ENCODE peak calls at places on chromosomes 13 and 19, in six cellular contexts. One of them, this sample, is unnamed.
A peak's percentile ranks its signal among the peaks of the same experiment; 100 is the strongest.

GRCh38 chr13:114256547-114256946 is 21.9 kb downstream of the CDC16 start:
- DNase-seq in pancreas: no peak
- DNase-seq in heart right ventricle: no peak
- DNase-seq in endothelial cell: no peak
- DNase-seq in D721Med: no peak
- DNase-seq in omental fat pad: no peak
- DNase-seq in this sample: no peak

GRCh38 chr13:84574851-84575250 is 692.6 kb upstream of the SLITRK1 start:
- DNase-seq in pancreas: no peak
- DNase-seq in heart right ventricle: no peak
- DNase-seq in endothelial cell: no peak
- DNase-seq in D721Med: no peak
- DNase-seq in omental fat pad: no peak
- DNase-seq in this sample: no peak

GRCh38 chr13:57739089-57739488 is 107.5 kb downstream of the PCDH17 start:
- DNase-seq in pancreas: no peak
- DNase-seq in heart right ventricle: no peak
- DNase-seq in endothelial cell: no peak
- DNase-seq in D721Med: no peak
- DNase-seq in omental fat pad: no peak
- DNase-seq in this sample: no peak

GRCh38 chr13:71625183-71625582 is 241.8 kb downstream of the DACH1 start:
- DNase-seq in pancreas: no peak
- DNase-seq in heart right ventricle: no peak
- DNase-seq in endothelial cell: no peak
- DNase-seq in D721Med: no peak
- DNase-seq in omental fat pad: no peak
- DNase-seq in this sample: no peak

GRCh38 chr13:79776538-79776937 is 295.6 kb downstream of the NDFIP2 start:
- DNase-seq in pancreas: no peak
- DNase-seq in heart right ventricle: no peak
- DNase-seq in endothelial cell: no peak
- DNase-seq in D721Med: no peak
- DNase-seq in omental fat pad: no peak
- DNase-seq in this sample: no peak

GRCh38 chr13:40982772-40983171 is 36.3 kb downstream of the ELF1 start:
- DNase-seq in pancreas: no peak
- DNase-seq in heart right ventricle: no peak
- DNase-seq in endothelial cell: peak; percentile 33
- DNase-seq in D721Med: no peak
- DNase-seq in omental fat pad: no peak
- DNase-seq in this sample: peak; percentile 73

GRCh38 chr19:18438331-18439024 is 545 bp upstream of the ISYNA1 start:
- DNase-seq in pancreas: peak; percentile 89
- DNase-seq in heart right ventricle: peak; percentile 77
- DNase-seq in endothelial cell: no peak
- DNase-seq in D721Med: no peak
- DNase-seq in omental fat pad: no peak
- DNase-seq in this sample: peak; percentile 76

GRCh38 chr13:20182231-20182846 is 10.4 kb downstream of the GJB2 start:
- DNase-seq in pancreas: no peak
- DNase-seq in heart right ventricle: no peak
- DNase-seq in endothelial cell: peak; percentile 61
- DNase-seq in D721Med: peak; percentile 60
- DNase-seq in omental fat pad: no peak
- DNase-seq in this sample: no peak

GRCh38 chr13:85411608-85412007 is 387.6 kb downstream of the SLITRK6 start:
- DNase-seq in pancreas: no peak
- DNase-seq in heart right ventricle: no peak
- DNase-seq in endothelial cell: no peak
- DNase-seq in D721Med: no peak
- DNase-seq in omental fat pad: no peak
- DNase-seq in this sample: no peak

GRCh38 chr19:4182082-4182926 is at the start of the genes ANKRD24 and SIRT6:
- DNase-seq in pancreas: peak; percentile 99
- DNase-seq in heart right ventricle: peak; percentile 97
- DNase-seq in endothelial cell: peak; percentile 93
- DNase-seq in D721Med: peak; percentile 97
- DNase-seq in omental fat pad: peak; percentile 77
- DNase-seq in this sample: peak; percentile 97

GRCh38 chr13:78409172-78409571 is 194.2 kb downstream of the POU4F1 start:
- DNase-seq in pancreas: no peak
- DNase-seq in heart right ventricle: no peak
- DNase-seq in endothelial cell: no peak
- DNase-seq in D721Med: no peak
- DNase-seq in omental fat pad: no peak
- DNase-seq in this sample: no peak

GRCh38 chr13:49533011-49533410 is 37.3 kb downstream of the PHF11 start:
- DNase-seq in pancreas: no peak
- DNase-seq in heart right ventricle: no peak
- DNase-seq in endothelial cell: no peak
- DNase-seq in D721Med: no peak
- DNase-seq in omental fat pad: no peak
- DNase-seq in this sample: no peak

GRCh38 chr13:49530452-49530851 is 34.7 kb downstream of the PHF11 start:
- DNase-seq in pancreas: no peak
- DNase-seq in heart right ventricle: no peak
- DNase-seq in endothelial cell: no peak
- DNase-seq in D721Med: no peak
- DNase-seq in omental fat pad: no peak
- DNase-seq in this sample: no peak

GRCh38 chr13:49532593-49532992 is 36.8 kb downstream of the PHF11 start:
- DNase-seq in pancreas: no peak
- DNase-seq in heart right ventricle: no peak
- DNase-seq in endothelial cell: no peak
- DNase-seq in D721Med: no peak
- DNase-seq in omental fat pad: no peak
- DNase-seq in this sample: no peak

GRCh38 chr13:49536144-49536873 is 40.6 kb downstream of the PHF11 start:
- DNase-seq in pancreas: no peak
- DNase-seq in heart right ventricle: no peak
- DNase-seq in endothelial cell: no peak
- DNase-seq in D721Med: no peak
- DNase-seq in omental fat pad: no peak
- DNase-seq in this sample: no peak

DNA sequence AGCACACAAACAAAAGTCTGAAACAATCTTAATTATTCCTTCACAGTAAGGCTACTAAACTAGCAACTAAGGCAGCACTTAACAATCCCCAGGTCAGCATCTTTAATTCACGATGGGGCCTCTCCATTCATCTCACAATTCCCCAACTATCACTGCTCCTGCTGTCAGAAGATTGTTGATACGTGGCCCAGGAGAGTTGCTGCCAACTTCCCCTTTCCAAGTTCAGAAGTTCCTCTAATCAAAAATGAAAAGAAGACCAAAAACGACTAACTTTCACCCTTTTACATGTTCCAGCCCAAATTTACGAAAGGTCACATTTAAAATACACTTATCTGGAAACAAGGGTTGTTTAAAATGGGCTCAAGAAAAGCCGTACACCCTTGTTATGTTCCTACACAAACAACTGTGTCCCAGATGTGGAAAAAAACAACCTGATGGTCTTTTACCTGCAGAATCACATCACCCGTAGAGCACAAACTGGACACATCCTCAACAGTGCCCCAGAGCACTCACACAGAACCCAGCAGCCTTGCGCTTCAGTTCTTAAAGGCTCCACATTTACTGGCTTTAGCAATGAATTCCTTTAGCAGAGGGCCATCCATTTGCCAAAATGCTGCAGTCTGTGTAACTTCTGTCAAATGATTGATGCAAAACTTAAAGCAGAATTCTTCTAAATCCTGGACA is 38.0 kb downstream of the PHF11 start:
- DNase-seq in pancreas: no peak
- DNase-seq in heart right ventricle: no peak
- DNase-seq in endothelial cell: no peak
- DNase-seq in D721Med: no peak
- DNase-seq in omental fat pad: no peak
- DNase-seq in this sample: no peak
- TF ChIP-seq CTCF in pancreas: no peak
- TF ChIP-seq CTCF in heart right ventricle: no peak
- TF ChIP-seq CTCF in endothelial cell: no peak
- TF ChIP-seq CTCF in D721Med: no peak
- TF ChIP-seq CTCF in omental fat pad: no peak
- TF ChIP-seq CTCF in this sample: no peak

DNA sequence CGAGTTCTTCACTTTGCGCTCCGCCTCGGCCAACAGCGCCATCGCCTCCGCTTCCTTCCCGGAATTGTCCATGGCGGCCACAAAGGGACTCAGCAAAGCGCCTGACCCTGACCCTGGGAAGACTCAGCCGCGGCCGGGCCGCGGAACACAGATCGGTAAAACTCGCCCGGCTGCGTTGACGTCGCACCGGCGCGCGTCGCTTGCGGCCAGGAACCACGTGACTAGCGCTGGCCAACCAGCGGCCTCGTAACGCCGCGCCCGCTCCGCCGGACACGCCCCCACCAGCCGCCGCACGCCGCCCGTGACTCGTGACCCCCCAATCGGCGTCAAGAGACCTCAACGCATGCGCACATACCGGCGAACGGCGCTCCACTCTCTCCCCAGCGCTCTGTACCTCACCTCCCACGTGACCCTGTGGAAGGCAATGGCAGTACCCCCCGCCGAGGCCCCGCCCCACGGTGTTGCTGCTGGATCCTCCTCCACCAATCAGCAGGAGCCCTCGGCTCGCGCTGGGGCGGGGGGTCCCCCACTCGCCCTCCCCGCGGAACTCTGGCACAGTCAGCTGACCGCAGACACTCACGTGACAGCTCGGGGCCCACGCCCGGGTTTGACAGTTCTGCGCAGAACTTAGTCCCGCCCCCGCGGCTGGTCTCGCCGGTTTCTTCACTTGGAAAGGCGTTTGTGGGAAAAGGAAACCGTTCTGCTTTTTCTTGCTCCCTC is at the start of gene NAPA:
- DNase-seq in pancreas: peak; percentile 100
- DNase-seq in heart right ventricle: peak; percentile 100
- DNase-seq in endothelial cell: peak; percentile 100
- DNase-seq in D721Med: peak; percentile 92
- DNase-seq in omental fat pad: peak; percentile 100
- DNase-seq in this sample: peak; percentile 100
- TF ChIP-seq CTCF in pancreas: no peak
- TF ChIP-seq CTCF in heart right ventricle: no peak
- TF ChIP-seq CTCF in endothelial cell: peak; percentile 100
- TF ChIP-seq CTCF in D721Med: no peak
- TF ChIP-seq CTCF in omental fat pad: no peak
- TF ChIP-seq CTCF in this sample: no peak

DNA sequence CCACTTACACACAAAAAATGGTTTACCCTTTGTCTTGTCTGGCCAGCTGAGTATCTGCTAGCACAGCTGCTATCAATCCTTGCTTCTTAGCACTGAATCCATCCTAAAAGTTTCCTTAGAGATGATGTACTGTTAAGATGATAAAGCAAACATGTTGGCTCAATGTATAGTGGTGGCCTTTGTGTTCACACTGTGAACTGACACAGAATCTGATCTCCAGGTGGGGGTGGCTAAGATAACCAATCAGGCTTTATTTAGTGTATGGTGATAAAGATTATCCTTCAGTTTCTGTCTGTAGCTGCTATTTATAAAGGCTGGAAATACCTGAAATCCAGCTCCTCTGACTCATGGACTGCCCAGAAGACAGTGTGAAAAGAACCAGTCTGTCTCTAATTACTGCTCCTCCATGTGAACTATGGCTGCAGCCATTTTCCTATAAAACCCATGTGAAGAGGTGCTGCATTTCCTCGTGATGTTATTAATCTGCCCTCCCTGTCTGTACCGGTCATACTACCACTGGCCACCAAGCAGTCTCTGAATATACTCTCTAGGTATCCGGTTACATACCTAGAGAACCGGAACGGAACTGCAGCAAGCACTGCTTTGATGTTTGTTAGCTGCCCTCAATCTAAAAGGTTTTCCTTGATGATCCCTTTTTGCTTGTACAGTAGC is 238.1 kb downstream of the LHFPL6 start:
- DNase-seq in pancreas: no peak
- DNase-seq in heart right ventricle: no peak
- DNase-seq in endothelial cell: no peak
- DNase-seq in D721Med: no peak
- DNase-seq in omental fat pad: no peak
- DNase-seq in this sample: no peak
- TF ChIP-seq CTCF in pancreas: no peak
- TF ChIP-seq CTCF in heart right ventricle: no peak
- TF ChIP-seq CTCF in endothelial cell: no peak
- TF ChIP-seq CTCF in D721Med: no peak
- TF ChIP-seq CTCF in omental fat pad: no peak
- TF ChIP-seq CTCF in this sample: no peak

DNA sequence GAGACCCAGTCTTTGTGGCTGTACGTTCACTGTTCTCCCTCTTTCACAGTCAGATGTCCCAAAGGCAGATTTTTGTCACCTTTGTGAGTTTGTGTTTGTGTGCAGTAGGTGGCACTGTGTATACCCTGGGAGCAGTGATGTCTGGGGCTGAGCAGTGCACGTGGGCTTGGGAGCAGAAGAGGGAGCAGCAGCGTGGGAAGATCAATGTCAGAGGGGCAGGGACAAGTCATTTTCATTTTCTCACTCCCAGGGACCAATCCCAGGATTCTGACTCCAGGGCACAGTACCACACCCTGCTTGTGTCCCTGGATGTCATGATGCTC is 2.0 kb upstream of the PSG6 start:
- DNase-seq in pancreas: no peak
- DNase-seq in heart right ventricle: no peak
- DNase-seq in endothelial cell: no peak
- DNase-seq in D721Med: no peak
- DNase-seq in omental fat pad: no peak
- DNase-seq in this sample: no peak
- TF ChIP-seq CTCF in pancreas: no peak
- TF ChIP-seq CTCF in heart right ventricle: no peak
- TF ChIP-seq CTCF in endothelial cell: no peak
- TF ChIP-seq CTCF in D721Med: no peak
- TF ChIP-seq CTCF in omental fat pad: no peak
- TF ChIP-seq CTCF in this sample: no peak

DNA sequence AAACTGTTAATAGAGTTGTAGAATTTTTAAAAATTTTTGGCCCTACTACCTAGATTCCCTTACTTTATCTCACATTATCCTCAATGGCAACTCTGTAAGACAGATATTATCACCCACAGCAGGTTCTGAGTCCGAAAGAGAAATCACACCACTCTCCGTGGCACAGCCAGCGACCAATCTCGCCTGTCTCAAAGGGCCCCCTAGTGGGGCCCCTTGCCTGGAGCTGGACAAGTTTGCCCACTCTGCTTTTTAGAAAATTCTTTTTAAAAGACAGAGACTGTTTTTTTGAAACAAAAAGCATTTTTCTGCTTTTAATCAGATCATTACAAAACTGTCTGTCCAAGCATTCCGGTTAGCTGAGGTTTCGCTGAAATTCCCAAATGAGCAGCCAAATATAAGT is 21.7 kb downstream of the PHF11 start:
- DNase-seq in pancreas: no peak
- DNase-seq in heart right ventricle: peak; percentile 21
- DNase-seq in endothelial cell: peak; percentile 17
- DNase-seq in D721Med: no peak
- DNase-seq in omental fat pad: no peak
- DNase-seq in this sample: no peak
- TF ChIP-seq CTCF in pancreas: no peak
- TF ChIP-seq CTCF in heart right ventricle: peak; percentile 34
- TF ChIP-seq CTCF in endothelial cell: peak; percentile 36
- TF ChIP-seq CTCF in D721Med: no peak
- TF ChIP-seq CTCF in omental fat pad: no peak
- TF ChIP-seq CTCF in this sample: peak; percentile 24

DNA sequence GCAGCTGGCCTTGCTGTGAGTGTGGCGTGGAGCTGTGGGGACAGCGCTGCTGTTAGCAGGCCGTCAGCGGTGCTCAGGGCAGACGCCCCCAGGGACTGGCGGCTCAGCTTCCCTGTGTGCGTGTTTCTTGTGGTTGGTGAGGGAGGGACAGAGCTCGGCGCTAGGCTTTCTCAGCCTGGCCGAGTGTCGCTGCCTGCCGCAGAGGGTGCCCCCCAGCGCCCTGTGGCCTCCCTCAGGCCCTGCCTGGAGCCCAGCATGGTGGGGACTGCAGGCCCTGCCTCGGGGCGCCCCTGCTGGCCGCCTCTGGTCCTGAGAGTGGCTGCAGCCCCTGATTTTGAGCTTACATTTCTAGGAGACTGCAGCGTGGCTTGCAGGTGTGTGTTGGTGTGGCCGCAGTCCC is 35.5 kb downstream of the DOT1L start:
- DNase-seq in pancreas: no peak
- DNase-seq in heart right ventricle: no peak
- DNase-seq in endothelial cell: peak; percentile 35
- DNase-seq in D721Med: no peak
- DNase-seq in omental fat pad: no peak
- DNase-seq in this sample: no peak
- TF ChIP-seq CTCF in pancreas: no peak
- TF ChIP-seq CTCF in heart right ventricle: peak; percentile 42
- TF ChIP-seq CTCF in endothelial cell: peak; percentile 52
- TF ChIP-seq CTCF in D721Med: no peak
- TF ChIP-seq CTCF in omental fat pad: no peak
- TF ChIP-seq CTCF in this sample: peak; percentile 21